ENCODE peak calls at places on chromosomes 12 and 14, in seven cellular contexts. T is A549; I is effector memory CD8-positive, alpha-beta T cell; A is cardiac muscle cell; V is HEK293T; C is activated naive CD4-positive, alpha-beta T cell; E is NCI-H1105. Q is an unnamed sample.

GRCh38 chr14:89282191-89282590 is 134.8 kb downstream of the FOXN3 start:
- DNase-seq in A (no peak), T (no peak), C (no peak), E (no peak), V (no peak), I (no peak), Q (no peak)

GRCh38 chr12:3123729-3124128 is 46.5 kb downstream of the TSPAN9 start:
- DNase-seq in I (no peak), E (no peak), T (no peak), A (no peak), C (no peak), V (no peak), Q (no peak)

GRCh38 chr12:69655616-69656336 is 43.3 kb downstream of the BEST3 start:
- DNase-seq in V (no peak), C (no peak), A (peak; percentile 47), I (no peak), T (no peak), E (no peak), Q (peak; percentile 77)

GRCh38 chr12:10140001-10140400 is 10.0 kb upstream of the CLEC7A start:
- DNase-seq in T (peak; percentile 39), V (peak; percentile 32), E (peak; percentile 27), C (peak; percentile 6), A (peak; percentile 45), I (peak; percentile 26), Q (peak; percentile 77)

GRCh38 chr14:99794156-99794780 is 1.1 kb downstream of the EML1 start:
- DNase-seq in A (no peak), V (no peak), E (no peak), C (no peak), T (no peak), I (no peak), Q (no peak)

GRCh38 chr14:31387091-31387490 is 33.3 kb downstream of the HEATR5A start:
- DNase-seq in I (no peak), T (no peak), V (peak; percentile 30), C (no peak), A (no peak), E (no peak), Q (no peak)

GRCh38 chr14:67887478-67887877 is 67.9 kb downstream of the RAD51B start:
- DNase-seq in V (no peak), T (no peak), E (no peak), C (no peak), A (no peak), I (no peak), Q (no peak)

GRCh38 chr14:47366006-47366405 is 309.4 kb downstream of the MDGA2 start:
- DNase-seq in A (no peak), C (no peak), V (no peak), I (no peak), T (no peak), E (no peak), Q (no peak)

GRCh38 chr14:76084374-76084773 is 67.3 kb upstream of the GPATCH2L start:
- DNase-seq in C (no peak), A (no peak), T (no peak), V (no peak), I (no peak), E (no peak), Q (no peak)

GRCh38 chr14:61122862-61123261 is 141.8 kb downstream of the SLC38A6 start:
- DNase-seq in I (no peak), E (no peak), C (no peak), V (no peak), A (no peak), T (no peak), Q (no peak)

GRCh38 chr12:130832561-130833209 is 6.4 kb downstream of the STX2 start:
- DNase-seq in T (no peak), I (no peak), E (no peak), V (no peak), A (no peak), C (no peak), Q (peak; percentile 88)

GRCh38 chr14:51867753-51868152 is 7.3 kb downstream of the GNG2 start:
- DNase-seq in V (no peak), T (no peak), E (no peak), C (no peak), I (no peak), A (no peak), Q (peak; percentile 57)

GRCh38 chr14:104107101-104107581 is 21.6 kb downstream of the ASPG start:
- DNase-seq in A (no peak), V (no peak), I (no peak), T (no peak), E (no peak), C (no peak), Q (no peak)

GRCh38 chr14:65180725-65181025 is 78.4 kb upstream of the MAX start:
- DNase-seq in C (no peak), V (no peak), E (no peak), I (no peak), A (no peak), T (no peak), Q (no peak)

Q was measured in fibroblast of lung.